ENCODE peak calls at places on chromosomes 1 and 21, in four cellular contexts. P is H1, U is K562, K is SK-N-SH. N is an unnamed sample.

GRCh38 chr1:222084996-222085395 is 343.1 kb upstream of the DUSP10 start:
- DNase-seq in P (no peak), U (no peak), K (no peak), N (no peak)

GRCh38 chr1:113605099-113605498 is 154.2 kb downstream of the PHTF1 start:
- DNase-seq in P (no peak), U (no peak), K (no peak), N (no peak)

GRCh38 chr1:160862151-160863061 is at the start of gene CD244:
- DNase-seq in P (no peak), U (no peak), K (no peak), N (no peak)

GRCh38 chr1:16082283-16083038 is 9.0 kb upstream of the FAM131C start:
- DNase-seq in P (peak), U (peak), K (peak), N (peak)

GRCh38 chr1:228308628-228309547 is 97.7 kb downstream of the TRIM11 start:
- DNase-seq in P (no peak), U (peak), K (peak), N (no peak)

GRCh38 chr1:23399229-23399628 is 25.3 kb downstream of the TCEA3 start:
- DNase-seq in P (no peak), U (no peak), K (no peak), N (no peak)

GRCh38 chr1:27968692-27969091 is 8.9 kb downstream of the XKR8 start:
- DNase-seq in P (no peak), U (no peak), K (no peak), N (no peak)

GRCh38 chr1:22880174-22880601 is 92.5 kb downstream of the LACTBL1 start:
- DNase-seq in P (no peak), U (no peak), K (no peak), N (no peak)

GRCh38 chr21:42593007-42593814 is 60.2 kb upstream of the PDE9A start:
- DNase-seq in P (peak), U (peak), K (peak), N (peak)

GRCh38 chr1:161198877-161199431 is at the start of gene ADAMTS4:
- DNase-seq in P (no peak), U (no peak), K (peak), N (peak)

GRCh38 chr1:156691665-156692408 is 13.5 kb downstream of the CRABP2 start:
- DNase-seq in P (no peak), U (peak), K (no peak), N (no peak)

GRCh38 chr1:25922633-25923567 is 16.7 kb upstream of the STMN1 start:
- DNase-seq in P (no peak), U (no peak), K (no peak), N (peak)

GRCh38 chr1:97258597-97258996 is 537.0 kb downstream of the PTBP2 start:
- DNase-seq in P (no peak), U (no peak), K (no peak), N (no peak)

GRCh38 chr1:218299416-218299815 is 14.3 kb downstream of the RRP15 start:
- DNase-seq in P (no peak), U (peak), K (no peak), N (no peak)

GRCh38 chr1:22971161-22972062 is 1.3 kb downstream of the LACTBL1 start:
- DNase-seq in P (no peak), U (no peak), K (no peak), N (no peak)

GRCh38 chr1:154534263-154534844 is 24.1 kb downstream of the UBE2Q1 start:
- DNase-seq in P (no peak), U (peak), K (peak), N (peak)

GRCh38 chr1:38000529-38001453 is 4.5 kb downstream of the FHL3 start:
- DNase-seq in P (no peak), U (peak), K (peak), N (peak)

GRCh38 chr1:47434051-47434842 is 3.6 kb upstream of the FOXD2 start:
- DNase-seq in P (no peak), U (no peak), K (peak), N (no peak)

GRCh38 chr21:45542242-45542666 is at the start of gene SLC19A1:
- DNase-seq in P (no peak), U (peak), K (peak), N (peak)

GRCh38 chr1:109969430-109969829 is 15.1 kb upstream of the AHCYL1 start:
- DNase-seq in P (no peak), U (no peak), K (no peak), N (no peak)

GRCh38 chr1:235929216-235929615 is 62.5 kb upstream of the LYST start:
- DNase-seq in P (no peak), U (no peak), K (no peak), N (no peak)
- TF ChIP-seq TEAD4 in P (no peak), U (no peak), K (no peak), N (no peak)

GRCh38 chr1:206032356-206033140 is 8.9 kb upstream of the CTSE start:
- DNase-seq in P (no peak), U (no peak), K (no peak), N (no peak)

GRCh38 chr1:206030714-206031113 is 7.0 kb upstream of the CTSE start:
- DNase-seq in P (no peak), U (peak), K (peak), N (peak)

GRCh38 chr1:206035027-206035426 is 11.3 kb upstream of the CTSE start:
- DNase-seq in P (no peak), U (no peak), K (no peak), N (no peak)

GRCh38 chr1:206025283-206025820 is 1.7 kb upstream of the CTSE start:
- DNase-seq in P (no peak), U (no peak), K (no peak), N (no peak)

GRCh38 chr1:206029484-206029883 is 5.8 kb upstream of the CTSE start:
- DNase-seq in P (no peak), U (no peak), K (no peak), N (no peak)
- TF ChIP-seq TEAD4 in P (no peak), U (no peak), K (no peak), N (no peak)

GRCh38 chr21:15679630-15680029 is 50.2 kb upstream of the USP25 start:
- DNase-seq in P (no peak), U (no peak), K (no peak), N (peak)

GRCh38 chr21:15682977-15683376 is 46.8 kb upstream of the USP25 start:
- DNase-seq in P (no peak), U (no peak), K (no peak), N (no peak)

GRCh38 chr21:15687208-15687607 is 42.6 kb upstream of the USP25 start:
- DNase-seq in P (no peak), U (no peak), K (no peak), N (no peak)

GRCh38 chr21:15686506-15686905 is 43.3 kb upstream of the USP25 start:
- DNase-seq in P (no peak), U (no peak), K (no peak), N (no peak)

GRCh38 chr21:15682182-15682895 is 47.4 kb upstream of the USP25 start:
- DNase-seq in P (no peak), U (no peak), K (no peak), N (no peak)
- TF ChIP-seq TEAD4 in P (no peak), U (no peak), K (no peak), N (no peak)

DNA sequence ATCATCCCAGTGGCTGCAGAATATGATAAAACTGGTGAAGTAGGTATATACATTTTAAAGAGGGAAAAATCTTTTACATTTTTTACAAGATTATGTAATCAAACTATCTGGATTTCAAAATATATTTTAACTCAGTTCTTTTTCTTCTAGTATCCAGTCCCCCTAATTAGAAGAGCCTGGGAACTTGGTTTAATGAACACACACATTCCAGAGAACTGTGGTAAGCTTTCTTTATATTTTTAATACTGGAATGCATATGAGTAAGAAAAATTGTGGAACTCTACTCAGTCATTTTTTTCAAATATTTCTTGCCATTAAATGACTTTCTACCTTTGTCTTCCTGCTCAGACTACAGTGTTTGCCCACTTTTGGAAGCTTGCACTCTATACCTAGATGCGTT is 8.2 kb downstream of the ACADM start:
- DNase-seq in P (no peak), U (no peak), K (no peak), N (no peak)
- TF ChIP-seq TEAD4 in P (no peak), U (no peak), K (no peak), N (no peak)

DNA sequence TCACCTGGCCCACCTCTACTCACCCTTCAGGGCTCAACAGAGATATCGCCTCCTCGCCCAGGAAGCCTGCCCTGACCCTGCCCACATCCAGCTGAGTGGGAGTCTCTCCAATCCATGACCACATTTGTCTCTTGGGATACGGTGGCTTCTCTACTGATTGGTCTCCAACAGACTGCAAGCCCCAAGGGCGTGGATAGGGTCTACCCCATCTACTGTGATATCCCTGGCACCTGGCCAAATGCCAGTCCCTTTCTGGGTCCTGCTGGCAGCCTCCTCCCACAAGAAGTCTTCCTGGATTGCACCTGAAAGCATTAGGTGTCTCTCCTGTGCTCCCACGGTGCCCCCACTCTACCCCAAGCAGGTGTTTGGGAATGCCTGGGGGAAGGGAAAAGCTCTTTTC is 90.5 kb upstream of the IFFO2 start:
- DNase-seq in P (no peak), U (no peak), K (no peak), N (no peak)
- TF ChIP-seq TEAD4 in P (no peak), U (no peak), K (no peak), N (no peak)

DNA sequence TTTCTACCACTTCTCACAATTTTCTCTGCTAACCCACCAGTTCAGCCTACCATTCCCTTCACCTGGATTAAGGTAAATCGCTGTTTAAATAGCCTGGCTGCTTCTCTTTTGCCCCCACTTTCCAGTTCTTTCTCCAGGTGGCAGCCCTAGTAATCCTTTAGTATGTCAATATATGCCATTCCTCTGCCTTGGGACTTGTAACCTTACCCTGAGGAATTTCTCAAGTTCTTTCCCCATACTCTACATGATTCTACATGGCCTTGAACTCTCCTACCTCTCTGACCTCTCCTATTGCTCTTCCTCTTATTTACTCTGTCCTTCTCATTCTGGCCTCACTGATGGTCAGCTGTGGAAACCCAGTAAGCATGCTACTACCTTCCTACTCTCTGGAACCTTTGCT is 546.0 kb downstream of the PLA2G4A start:
- DNase-seq in P (no peak), U (no peak), K (no peak), N (no peak)
- TF ChIP-seq TEAD4 in P (no peak), U (no peak), K (no peak), N (no peak)

GRCh38 chr1:163561570-163562295 is 240.0 kb downstream of the NUF2 start:
- DNase-seq in P (peak), U (no peak), K (peak), N (peak)
- TF ChIP-seq TEAD4 in P (no peak), U (no peak), K (no peak), N (no peak)